ENCODE peak calls at places on chromosomes 3 and 15, in four cellular contexts. U, V, K and I are unnamed samples.

GRCh38 chr3:121924734-121925133 is 30.5 kb downstream of the SLC15A2 start:
- DNase-seq in K (no peak), U (no peak), V (no peak), I (no peak)

GRCh38 chr3:169026543-169027181 is 636.9 kb downstream of the MECOM start:
- DNase-seq in K (no peak), U (peak), V (no peak), I (peak)

GRCh38 chr15:42159381-42160015 is 3.1 kb upstream of the PLA2G4F start:
- DNase-seq in V (no peak), U (no peak), K (peak), I (no peak)

GRCh38 chr15:40330368-40330836 is 6.9 kb downstream of the INAFM2 start:
- DNase-seq in V (no peak), K (peak), U (no peak), I (no peak)

GRCh38 chr3:122533480-122533879 is 18.7 kb upstream of the KPNA1 start:
- DNase-seq in U (no peak), V (no peak), K (no peak), I (no peak)

GRCh38 chr15:71103102-71103676 is 12.1 kb upstream of the THSD4 start:
- DNase-seq in V (no peak), K (no peak), U (peak), I (peak)

GRCh38 chr3:170476291-170476690 is 57.6 kb downstream of the CLDN11 start:
- DNase-seq in U (no peak), K (no peak), V (no peak), I (no peak)

GRCh38 chr3:170997966-170998913 is 28.3 kb downstream of the SLC2A2 start:
- DNase-seq in U (no peak), V (no peak), K (no peak), I (peak)

GRCh38 chr3:30544811-30545210 is 61.6 kb upstream of the TGFBR2 start:
- DNase-seq in V (no peak), U (no peak), K (no peak), I (no peak)

GRCh38 chr15:43441316-43441715 is 51.6 kb downstream of the TP53BP1 start:
- DNase-seq in V (no peak), U (peak), K (no peak), I (peak)

GRCh38 chr3:72043212-72044133 is 258.5 kb upstream of the PROK2 start:
- DNase-seq in K (no peak), U (no peak), V (no peak), I (no peak)

GRCh38 chr15:92904832-92905640 is 4.9 kb downstream of the CHD2 start:
- DNase-seq in U (peak), V (no peak), K (no peak), I (no peak)

GRCh38 chr3:119703900-119704531 is 1.2 kb downstream of the CFAP91 start:
- DNase-seq in V (no peak), U (no peak), K (no peak), I (peak)

GRCh38 chr15:101266034-101266433 is 11.3 kb downstream of the SELENOS start:
- DNase-seq in K (peak), U (no peak), V (no peak), I (no peak)

GRCh38 chr3:195189821-195190220 is 81.1 kb downstream of the XXYLT1 start:
- DNase-seq in V (no peak), K (no peak), U (no peak), I (no peak)

GRCh38 chr3:147529551-147529950 is 120.4 kb downstream of the ZIC1 start:
- DNase-seq in K (no peak), U (no peak), V (no peak), I (no peak)

GRCh38 chr3:126421573-126422119 is 26.9 kb downstream of the CFAP100 start:
- DNase-seq in V (no peak), U (no peak), K (peak), I (no peak)

GRCh38 chr3:126081618-126082333 is 2.1 kb downstream of the SLC41A3 start:
- DNase-seq in U (peak), V (no peak), K (peak), I (peak)

GRCh38 chr15:60528530-60528929 is 49.6 kb upstream of the ICE2 start:
- DNase-seq in K (no peak), U (no peak), V (no peak), I (no peak)

GRCh38 chr3:27289769-27290413 is 79.3 kb downstream of the NEK10 start:
- DNase-seq in V (no peak), U (no peak), K (no peak), I (no peak)

GRCh38 chr3:54322354-54322753 is 200.0 kb downstream of the CACNA2D3 start:
- DNase-seq in K (no peak), V (no peak), U (no peak), I (peak)

GRCh38 chr15:55916666-55917409 is 76.6 kb downstream of the NEDD4 start:
- DNase-seq in V (no peak), U (no peak), K (no peak), I (no peak)

GRCh38 chr3:69299344-69299743 is 86.5 kb downstream of the FRMD4B start:
- DNase-seq in K (peak), V (no peak), U (no peak), I (no peak)

GRCh38 chr3:121989943-121990342 is 32.1 kb downstream of the ILDR1 start:
- DNase-seq in V (no peak), U (no peak), K (no peak), I (no peak)

GRCh38 chr15:92394327-92395175 is 870 bp downstream of the ST8SIA2 start:
- DNase-seq in U (no peak), V (no peak), K (no peak), I (no peak)

GRCh38 chr15:27545494-27546255 is 553.4 kb downstream of the OCA2 start:
- DNase-seq in U (peak), K (no peak), V (no peak), I (no peak)